ENCODE peak calls at places on chromosomes 2 and 18, in ten cellular contexts. S is DMS153; X is stimulated activated naive CD4-positive, alpha-beta T cell; L is K562; O is stimulated activated CD4-positive, alpha-beta T cell treated with anti-CD3 and anti-CD28 coated beads, TNF-alpha, amount 100 ng/mL, for 1 hour; B is cardiac fibroblast; D is activated gamma-delta T cell; R is amniotic epithelial cell; T is GM13976; N is GM23338. Z is an unnamed sample.

GRCh38 chr2:138922973-138923563 is 142.9 kb upstream of the NXPH2 start:
- DNase-seq in N (peak; percentile 52), T (peak; percentile 24), S (peak; percentile 8), X (no peak), D (no peak), B (peak; percentile 47), L (no peak), O (no peak), R (peak; percentile 32), Z (peak; percentile 17)

GRCh38 chr18:944440-944839 is 39.8 kb downstream of the ADCYAP1 start:
- DNase-seq in S (no peak), R (peak; percentile 52), L (no peak), B (peak; percentile 70), X (no peak), O (no peak), N (no peak), T (no peak), D (no peak), Z (peak; percentile 30)

GRCh38 chr2:64327510-64328414 is 126.2 kb upstream of the LGALSL start:
- DNase-seq in R (peak; percentile 13), S (peak; percentile 27), D (no peak), N (peak; percentile 50), L (no peak), T (peak; percentile 46), X (peak; percentile 23), B (peak; percentile 45), O (peak; percentile 30), Z (peak; percentile 27)

GRCh38 chr2:16978291-16978690 is 312.7 kb upstream of the CYRIA start:
- DNase-seq in B (no peak), X (no peak), L (no peak), S (no peak), N (no peak), R (no peak), T (no peak), O (no peak), D (no peak), Z (no peak)

GRCh38 chr2:69031466-69031865 is 18.5 kb downstream of the ANTXR1 start:
- DNase-seq in X (no peak), S (no peak), O (no peak), N (no peak), D (no peak), R (no peak), T (no peak), B (no peak), L (no peak), Z (no peak)

GRCh38 chr2:238728322-238729260 is 119.3 kb upstream of the TWIST2 start:
- DNase-seq in O (no peak), X (no peak), D (no peak), S (no peak), T (no peak), L (no peak), N (no peak), B (peak; percentile 73), R (peak; percentile 74), Z (peak; percentile 94)

GRCh38 chr2:241893265-241893664 is 23.7 kb downstream of the RTP5 start:
- DNase-seq in O (no peak), R (no peak), L (no peak), B (no peak), N (no peak), T (no peak), D (no peak), S (no peak), X (no peak), Z (no peak)

GRCh38 chr2:17719562-17720371 is 33.8 kb downstream of the SMC6 start:
- DNase-seq in S (no peak), L (peak; percentile 26), R (peak; percentile 26), X (no peak), O (no peak), D (no peak), N (peak; percentile 58), T (peak; percentile 15), B (peak; percentile 38), Z (peak; percentile 34)

GRCh38 chr2:160377204-160377995 is 116.2 kb downstream of the RBMS1 start:
- DNase-seq in R (peak; percentile 57), O (no peak), S (no peak), T (no peak), N (peak; percentile 60), L (no peak), X (no peak), D (no peak), B (peak; percentile 71), Z (peak; percentile 53)

GRCh38 chr2:202109737-202110184 is 36.7 kb downstream of the KIAA2012 start:
- DNase-seq in N (peak; percentile 63), D (no peak), S (no peak), L (no peak), X (no peak), R (peak; percentile 43), T (no peak), B (peak; percentile 69), O (no peak), Z (peak; percentile 34)

GRCh38 chr2:641501-642430 is 35.4 kb downstream of the TMEM18 start:
- DNase-seq in L (no peak), R (no peak), D (no peak), S (peak; percentile 14), T (no peak), O (no peak), B (no peak), N (no peak), X (no peak), Z (no peak)

GRCh38 chr2:169110919-169111318 is 41.6 kb downstream of the DHRS9 start:
- DNase-seq in R (no peak), X (no peak), L (no peak), S (no peak), D (no peak), T (no peak), B (no peak), N (peak; percentile 68), O (no peak), Z (no peak)

GRCh38 chr2:97267411-97268074 is 154.6 kb downstream of the ANKRD36 start:
- DNase-seq in N (peak; percentile 0), D (no peak), S (no peak), O (no peak), R (no peak), B (no peak), X (no peak), L (no peak), T (no peak), Z (no peak)

GRCh38 chr2:150370600-150370999 is 116.9 kb downstream of the RND3 start:
- DNase-seq in L (no peak), S (peak; percentile 41), O (no peak), R (no peak), D (no peak), T (no peak), X (no peak), B (no peak), N (no peak), Z (no peak)

GRCh38 chr2:98254504-98255059 is 91.7 kb upstream of the CNGA3 start:
- DNase-seq in T (no peak), N (no peak), D (no peak), S (no peak), O (no peak), X (no peak), B (no peak), R (no peak), L (no peak), Z (no peak)

GRCh38 chr2:147715807-147716206 is 129.0 kb upstream of the ACVR2A start:
- DNase-seq in D (no peak), S (no peak), T (peak; percentile 17), B (peak; percentile 11), X (no peak), R (peak; percentile 14), N (no peak), O (no peak), L (no peak), Z (no peak)

GRCh38 chr18:74534981-74535649 is 815 bp downstream of the CNDP1 start:
- DNase-seq in S (no peak), B (no peak), D (no peak), O (no peak), X (no peak), T (no peak), L (no peak), N (no peak), R (no peak), Z (no peak)

GRCh38 chr2:233353101-233353768 is 1.1 kb upstream of the DGKD start:
- DNase-seq in O (no peak), D (no peak), T (no peak), L (peak; percentile 73), S (no peak), X (no peak), B (no peak), R (no peak), N (no peak), Z (no peak)

GRCh38 chr2:42013409-42013808 is 34.4 kb upstream of the PKDCC start:
- DNase-seq in R (peak; percentile 53), X (no peak), B (no peak), L (no peak), N (no peak), O (no peak), D (no peak), S (no peak), T (no peak), Z (peak; percentile 27)

GRCh38 chr2:22497789-22498188 is 887.2 kb upstream of the KLHL29 start:
- DNase-seq in R (no peak), O (no peak), X (no peak), B (no peak), N (no peak), D (no peak), L (no peak), T (no peak), S (no peak), Z (no peak)

GRCh38 chr2:218152777-218153176 is 14.0 kb downstream of the CXCR1 start:
- DNase-seq in L (no peak), D (no peak), S (no peak), X (no peak), B (no peak), O (no peak), N (no peak), T (no peak), R (no peak), Z (no peak)

GRCh38 chr2:237195396-237196119 is 109.9 kb downstream of the COPS8 start:
- DNase-seq in T (no peak), B (no peak), R (peak; percentile 63), X (no peak), S (no peak), L (no peak), D (no peak), N (no peak), O (no peak), Z (peak; percentile 96)

GRCh38 chr18:27366151-27366550 is 181.0 kb upstream of the CHST9 start:
- DNase-seq in S (no peak), X (no peak), B (no peak), R (peak; percentile 74), D (no peak), T (no peak), N (no peak), L (no peak), O (no peak), Z (no peak)